ENCODE peak calls at places on chromosomes 3 and 15, in six cellular contexts. M is ovary, A is pancreas, T is psoas muscle, S is AG10803, E is fibroblast of the aortic adventitia. P is an unnamed sample.

GRCh38 chr3:180280601-180281000 is 243.9 kb upstream of the PEX5L start:
- DNase-seq in M (no peak), A (no peak), T (no peak), S (peak; percentile 28), E (peak; percentile 66), P (no peak)

GRCh38 chr3:71579934-71580318 is 3.6 kb downstream of the FOXP1 start:
- DNase-seq in M (no peak), A (peak; percentile 27), T (no peak), S (peak; percentile 25), E (peak; percentile 63), P (no peak)

GRCh38 chr15:66946578-66947164 is 118.7 kb upstream of the SMAD3 start:
- DNase-seq in M (peak; percentile 82), A (peak; percentile 81), T (peak; percentile 65), S (peak; percentile 56), E (peak; percentile 77), P (no peak)

GRCh38 chr15:49688135-49688790 is 67.4 kb downstream of the DTWD1 start:
- DNase-seq in M (no peak), A (no peak), T (no peak), S (peak; percentile 74), E (peak; percentile 41), P (no peak)

GRCh38 chr15:70522323-70522966 is 240.9 kb downstream of the UACA start:
- DNase-seq in M (no peak), A (no peak), T (no peak), S (no peak), E (no peak), P (no peak)

GRCh38 chr3:114205541-114205940 is 26.7 kb upstream of the DRD3 start:
- DNase-seq in M (no peak), A (no peak), T (no peak), S (peak; percentile 52), E (peak; percentile 44), P (no peak)

GRCh38 chr3:126351771-126352475 is 5.3 kb downstream of the KLF15 start:
- DNase-seq in M (peak; percentile 39), A (peak; percentile 20), T (peak; percentile 11), S (no peak), E (no peak), P (no peak)

GRCh38 chr3:153768559-153769469 is 352.4 kb upstream of the ARHGEF26 start:
- DNase-seq in M (no peak), A (peak; percentile 40), T (no peak), S (peak; percentile 66), E (peak; percentile 74), P (peak; percentile 15)

GRCh38 chr3:186532641-186533072 is 11.5 kb downstream of the CRYGS start:
- DNase-seq in M (no peak), A (no peak), T (no peak), S (no peak), E (no peak), P (peak; percentile 35)

GRCh38 chr3:115626711-115627110 is 3.4 kb downstream of the GAP43 start:
- DNase-seq in M (no peak), A (no peak), T (no peak), S (no peak), E (no peak), P (no peak)

GRCh38 chr3:113263020-113263419 is 51.7 kb downstream of the BOC start:
- DNase-seq in M (no peak), A (no peak), T (no peak), S (no peak), E (no peak), P (no peak)

GRCh38 chr3:94064243-94064642 is 1.4 kb downstream of the NSUN3 start:
- DNase-seq in M (no peak), A (no peak), T (no peak), S (no peak), E (peak; percentile 56), P (no peak)

GRCh38 chr3:177596822-177597271 is 399.6 kb upstream of the TBL1XR1 start:
- DNase-seq in M (no peak), A (no peak), T (no peak), S (peak; percentile 80), E (peak; percentile 80), P (peak; percentile 72)

GRCh38 chr3:73786346-73786807 is 161.6 kb upstream of the PDZRN3 start:
- DNase-seq in M (no peak), A (no peak), T (peak; percentile 55), S (peak; percentile 94), E (peak; percentile 97), P (peak; percentile 79)

GRCh38 chr3:37686225-37686624 is 175.5 kb upstream of the CTDSPL start:
- DNase-seq in M (no peak), A (no peak), T (no peak), S (no peak), E (no peak), P (no peak)

GRCh38 chr3:111618945-111619344 is 23.8 kb upstream of the ZBED2 start:
- DNase-seq in M (no peak), A (no peak), T (no peak), S (no peak), E (no peak), P (no peak)

GRCh38 chr15:79136434-79137046 is 46.0 kb upstream of the RASGRF1 start:
- DNase-seq in M (no peak), A (no peak), T (no peak), S (no peak), E (no peak), P (no peak)

DNA sequence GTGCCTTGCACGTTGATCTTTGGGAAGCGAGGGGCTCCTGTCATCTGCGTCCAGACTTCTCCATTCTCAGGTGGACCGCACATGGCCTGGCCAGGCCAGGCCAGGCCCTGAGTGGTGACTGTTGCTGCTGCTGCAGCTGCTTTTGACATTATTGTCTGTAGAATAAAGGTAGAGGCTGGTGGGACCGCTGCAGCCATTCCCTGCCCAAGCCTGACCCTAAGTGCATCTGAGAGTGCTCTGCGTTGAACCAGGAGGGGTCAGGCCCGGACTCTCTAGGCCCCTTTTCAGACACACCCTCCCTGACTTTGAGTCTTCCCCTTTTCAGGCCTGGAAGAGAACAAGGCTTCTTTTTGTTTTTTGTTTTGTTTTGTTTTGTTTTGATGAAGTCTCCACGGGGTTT is 54.7 kb upstream of the FLNB start:
- DNase-seq in M (no peak), A (no peak), T (no peak), S (no peak), E (no peak), P (no peak)
- TF ChIP-seq CTCF in M (no peak), A (no peak), T (no peak), S (no peak), E (no peak), P (no peak)

GRCh38 chr3:196124608-196125007 is 42.7 kb upstream of the TFRC start:
- DNase-seq in M (no peak), A (no peak), T (no peak), S (no peak), E (no peak), P (no peak)

GRCh38 chr3:196131921-196132320 is 50.0 kb upstream of the TFRC start:
- DNase-seq in M (no peak), A (no peak), T (no peak), S (no peak), E (no peak), P (no peak)

GRCh38 chr3:196122688-196123046 is 40.8 kb upstream of the TFRC start:
- DNase-seq in M (no peak), A (no peak), T (no peak), S (no peak), E (no peak), P (no peak)

GRCh38 chr3:196127308-196128040 is 45.6 kb upstream of the TFRC start:
- DNase-seq in M (no peak), A (no peak), T (no peak), S (no peak), E (no peak), P (no peak)

GRCh38 chr3:196128172-196128843 is 46.4 kb upstream of the TFRC start:
- DNase-seq in M (no peak), A (no peak), T (no peak), S (no peak), E (no peak), P (no peak)
- H3K4me3 ChIP-seq in M (no peak overlapping the region), A (no peak overlapping the region), T (no peak overlapping the region), S (no peak overlapping the region), E (no peak overlapping the region), P (no peak overlapping the region)

DNA sequence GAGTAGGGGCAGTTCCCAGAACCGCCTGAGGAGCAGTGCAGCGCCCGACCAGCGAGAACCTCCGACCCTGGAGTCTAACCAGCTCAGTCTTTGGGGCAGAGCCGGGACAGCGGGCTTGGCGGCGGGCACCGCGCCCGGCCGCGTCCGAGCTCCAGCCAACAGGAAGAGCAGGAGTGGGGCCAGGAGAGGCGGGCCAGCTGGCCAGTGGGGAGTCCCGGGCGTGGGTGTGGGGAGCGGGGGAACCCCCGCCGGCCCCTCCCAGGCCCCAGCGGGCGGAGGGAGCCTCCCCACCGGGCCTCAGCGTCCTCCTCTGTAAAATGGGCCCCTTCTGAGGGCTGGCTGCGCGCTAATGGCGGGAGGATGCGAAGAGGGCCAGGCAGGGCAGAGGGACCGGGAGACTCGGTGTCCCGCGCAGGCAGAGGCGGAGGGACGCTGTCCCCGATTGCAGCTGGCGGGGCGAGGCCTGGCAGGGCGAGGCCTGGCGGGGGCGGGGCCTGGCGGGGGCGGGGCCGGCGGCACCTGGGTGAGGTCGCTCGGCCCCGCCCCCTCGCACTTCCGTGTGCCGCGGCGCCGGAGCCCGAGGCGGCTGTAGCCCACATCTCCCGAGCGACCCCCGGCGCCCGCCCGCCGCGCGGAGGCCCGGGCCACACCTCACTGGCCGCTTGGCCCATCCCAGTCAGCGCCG is at the start of gene PRKCD:
- DNase-seq in M (peak; percentile 91), A (peak; percentile 94), T (peak; percentile 86), S (peak; percentile 91), E (peak; percentile 90), P (no peak)
- TF ChIP-seq CTCF in M (no peak), A (peak; percentile 54), T (peak; percentile 48), S (peak; percentile 49), E (peak; percentile 70), P (peak; percentile 28)

GRCh38 chr3:141057436-141057835 is 6.3 kb downstream of the SPSB4 start:
- DNase-seq in M (no peak), A (no peak), T (no peak), S (no peak), E (no peak), P (no peak)

GRCh38 chr3:141057951-141058800 is 7.0 kb downstream of the SPSB4 start:
- DNase-seq in M (no peak), A (no peak), T (no peak), S (no peak), E (no peak), P (no peak)

GRCh38 chr3:141056716-141057115 is 5.6 kb downstream of the SPSB4 start:
- DNase-seq in M (no peak), A (no peak), T (no peak), S (no peak), E (no peak), P (no peak)

GRCh38 chr3:141055136-141055535 is 4.0 kb downstream of the SPSB4 start:
- DNase-seq in M (no peak), A (no peak), T (no peak), S (no peak), E (no peak), P (no peak)

DNA sequence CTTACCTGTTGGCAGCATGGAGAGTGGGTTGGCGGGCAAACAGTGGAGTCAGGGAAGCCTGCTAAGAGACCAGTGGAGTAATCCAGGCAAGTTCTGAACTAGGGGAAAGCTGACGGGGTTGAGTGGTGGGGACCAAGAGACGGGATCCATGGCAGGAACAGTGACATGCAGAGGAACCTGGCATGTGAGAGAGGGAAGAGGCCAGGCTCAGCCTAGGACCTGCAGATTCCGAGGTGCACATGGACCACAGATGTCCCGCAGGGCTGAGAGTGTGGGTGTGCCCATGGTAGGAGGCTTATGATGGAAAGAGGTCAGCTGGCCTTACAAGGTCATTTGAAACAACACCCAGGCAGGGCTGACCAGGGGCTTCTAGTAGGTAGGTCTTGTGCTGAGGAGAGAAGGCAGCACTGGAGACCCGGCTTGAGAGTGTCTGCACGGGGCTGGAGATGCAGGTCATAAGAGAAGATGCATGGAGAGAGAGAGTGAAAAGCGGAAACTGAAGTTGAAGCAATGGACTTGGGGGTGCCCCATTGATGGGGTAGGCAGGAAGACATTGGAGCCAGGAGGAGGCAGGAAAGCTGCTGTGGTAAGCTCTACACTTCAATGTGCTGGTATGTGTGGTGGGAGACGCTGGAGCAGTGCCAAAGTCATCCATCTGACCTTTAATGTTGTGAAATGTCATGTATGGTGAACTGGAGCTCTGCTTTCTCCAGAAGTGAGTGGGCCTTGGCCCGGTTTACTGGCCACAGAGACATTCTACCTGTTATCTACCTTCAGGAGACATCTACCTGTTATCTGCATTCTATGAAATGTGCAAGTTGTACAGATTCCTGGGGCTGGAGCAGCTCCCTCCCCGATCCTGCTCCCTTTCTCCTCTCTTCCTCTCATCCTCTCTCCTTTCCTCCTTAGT is 4.6 kb downstream of the SPSB4 start:
- DNase-seq in M (no peak), A (no peak), T (no peak), S (no peak), E (no peak), P (no peak)
- H3K4me3 ChIP-seq in M (no peak overlapping the region), A (no peak overlapping the region), T (no peak overlapping the region), S (no peak overlapping the region), E (no peak overlapping the region), P (no peak overlapping the region)